ENCODE peak calls at places on chromosomes 5 and 9, in five cellular contexts. M, H, G, B and D are unnamed samples.

GRCh38 chr5:112694853-112695709 is 42.6 kb upstream of the APC start:
- DNase-seq in M (no peak), H (no peak), G (peak), B (no peak), D (peak)

GRCh38 chr5:111494350-111494999 is 17.9 kb downstream of the STARD4 start:
- DNase-seq in M (no peak), H (no peak), G (no peak), B (no peak), D (no peak)

GRCh38 chr5:93421987-93422391 is 159.0 kb downstream of the NR2F1-AS1 start:
- DNase-seq in M (no peak), H (no peak), G (peak), B (no peak), D (no peak)

GRCh38 chr5:134561871-134562296 is 36.4 kb downstream of the JADE2 start:
- DNase-seq in M (no peak), H (peak), G (peak), B (peak), D (peak)

GRCh38 chr9:88460583-88461332 is 72.5 kb downstream of the SPIN1 start:
- DNase-seq in M (no peak), H (no peak), G (peak), B (peak), D (peak)

GRCh38 chr5:74206571-74207550 is 433.7 kb downstream of the ENC1 start:
- DNase-seq in M (no peak), H (no peak), G (peak), B (peak), D (peak)

GRCh38 chr5:93092349-93093105 is 488.5 kb downstream of the NR2F1-AS1 start:
- DNase-seq in M (no peak), H (no peak), G (no peak), B (peak), D (peak)

GRCh38 chr5:32489791-32490581 is 45.4 kb upstream of the ZFR start:
- DNase-seq in M (peak), H (peak), G (peak), B (peak), D (peak)

GRCh38 chr5:31581498-31582099 is 49.5 kb downstream of the C5orf22 start:
- DNase-seq in M (peak), H (peak), G (peak), B (peak), D (peak)

GRCh38 chr9:137454145-137454505 is 5.0 kb downstream of the NSMF start:
- DNase-seq in M (peak), H (no peak), G (peak), B (no peak), D (peak)

GRCh38 chr9:33024126-33024965 is 727 bp upstream of the DNAJA1 start:
- DNase-seq in M (peak), H (peak), G (peak), B (peak), D (peak)

GRCh38 chr5:149161026-149161687 is 19.9 kb downstream of the ABLIM3 start:
- DNase-seq in M (no peak), H (no peak), G (no peak), B (no peak), D (no peak)

GRCh38 chr9:75001719-75002421 is 26.2 kb downstream of the CARNMT1 start:
- DNase-seq in M (peak), H (peak), G (peak), B (peak), D (peak)

DNA sequence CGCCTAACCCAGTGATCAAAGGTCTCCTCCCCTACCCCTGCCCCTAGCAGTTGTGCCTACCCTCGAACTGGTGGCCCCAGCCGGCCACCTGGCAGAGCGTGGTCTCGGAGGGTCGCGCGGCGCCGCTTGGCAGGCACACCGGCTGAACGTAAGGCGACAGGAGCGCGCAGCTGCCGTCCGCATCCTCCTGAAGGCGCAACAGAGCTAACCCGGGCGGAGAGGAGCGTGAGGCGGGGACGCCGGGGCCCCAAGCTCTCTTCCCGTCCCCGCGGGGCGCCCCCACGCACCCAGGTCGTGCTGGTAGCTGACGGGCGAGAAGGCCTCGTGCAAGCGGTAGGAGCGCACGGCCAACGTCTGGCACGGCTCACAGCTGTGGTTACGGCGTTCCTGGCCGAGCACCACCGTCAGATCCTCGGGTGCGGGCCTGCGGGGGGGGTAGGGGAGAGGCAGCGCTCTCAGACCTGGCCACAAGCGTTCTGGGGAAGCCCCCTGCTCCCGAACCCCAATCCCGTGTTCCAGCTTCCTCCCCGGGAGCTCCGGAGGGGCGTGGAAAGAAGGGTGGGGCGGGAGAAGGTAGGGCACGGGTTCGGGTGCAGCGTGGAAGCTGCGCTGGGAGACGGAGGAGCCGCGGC is 2.8 kb upstream of the PFN3 start:
- DNase-seq in M (peak), H (no peak), G (peak), B (peak), D (peak)
- TF ChIP-seq EZH2 in M (no peak), H (no peak), G (peak), B (no peak), D (peak)

DNA sequence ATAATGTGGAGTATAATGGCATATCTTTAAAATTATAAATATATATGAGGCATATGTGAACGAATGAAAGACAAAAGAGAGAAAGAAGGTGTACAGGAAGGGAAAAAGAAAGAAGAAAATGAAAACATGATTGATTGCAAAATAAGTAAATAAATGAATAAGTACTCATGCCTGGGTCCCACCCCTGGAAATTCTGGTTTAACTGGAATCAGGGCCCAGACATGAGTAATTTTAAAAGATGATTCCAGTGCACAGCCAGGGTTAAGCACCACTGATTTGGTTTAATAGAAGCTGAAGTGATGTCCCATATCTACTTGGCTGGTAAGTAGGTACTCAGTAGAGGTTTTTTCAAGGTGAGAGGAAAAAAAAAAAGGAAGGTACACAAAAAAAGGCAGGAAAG is 34.0 kb upstream of the HOMER1 start:
- DNase-seq in M (no peak), H (no peak), G (no peak), B (peak), D (peak)
- H3K9ac ChIP-seq in M (peak), H (no peak), G (no peak), B (no peak), D (no peak)

GRCh38 chr5:108810717-108811116 is 63.0 kb downstream of the FER start:
- DNase-seq in M (no peak), H (no peak), G (no peak), B (no peak), D (no peak)

GRCh38 chr5:108818613-108819272 is 71.0 kb downstream of the FER start:
- DNase-seq in M (peak), H (no peak), G (no peak), B (peak), D (peak)

GRCh38 chr5:108814551-108814950 is 66.9 kb downstream of the FER start:
- DNase-seq in M (no peak), H (no peak), G (no peak), B (no peak), D (no peak)
- TF ChIP-seq EZH2phosphoT487 in M (no peak), H (no peak), G (no peak), B (no peak), D (no peak)

DNA sequence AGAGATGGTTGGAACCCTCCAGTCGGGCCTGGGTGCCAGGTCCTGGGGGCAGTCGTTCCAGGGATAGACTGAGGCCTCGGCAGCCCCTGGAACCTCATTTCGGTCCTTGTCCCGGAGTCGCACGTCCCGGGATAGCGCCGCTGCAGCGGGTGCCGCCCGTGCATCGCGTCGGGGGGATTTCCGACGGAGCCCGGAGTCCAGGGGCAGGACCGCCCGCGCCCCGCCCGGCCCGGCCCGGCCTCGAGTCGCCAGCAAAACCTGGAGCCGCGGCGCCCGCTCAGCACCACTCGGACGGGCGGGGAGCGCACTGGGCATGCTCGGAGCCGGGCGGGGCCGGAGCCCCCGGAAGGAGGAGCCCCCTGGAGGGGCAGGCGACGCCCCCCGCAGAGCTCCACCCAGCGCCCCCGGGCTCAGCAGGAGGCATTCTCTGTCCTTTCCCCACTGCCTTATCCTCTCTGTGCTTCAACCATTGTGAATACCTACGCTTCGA is 1.6 kb upstream of the PTPN3 start:
- DNase-seq in M (no peak), H (no peak), G (peak), B (peak), D (peak)
- TF ChIP-seq EZH2 in M (no peak), H (no peak), G (no peak), B (no peak), D (no peak)

DNA sequence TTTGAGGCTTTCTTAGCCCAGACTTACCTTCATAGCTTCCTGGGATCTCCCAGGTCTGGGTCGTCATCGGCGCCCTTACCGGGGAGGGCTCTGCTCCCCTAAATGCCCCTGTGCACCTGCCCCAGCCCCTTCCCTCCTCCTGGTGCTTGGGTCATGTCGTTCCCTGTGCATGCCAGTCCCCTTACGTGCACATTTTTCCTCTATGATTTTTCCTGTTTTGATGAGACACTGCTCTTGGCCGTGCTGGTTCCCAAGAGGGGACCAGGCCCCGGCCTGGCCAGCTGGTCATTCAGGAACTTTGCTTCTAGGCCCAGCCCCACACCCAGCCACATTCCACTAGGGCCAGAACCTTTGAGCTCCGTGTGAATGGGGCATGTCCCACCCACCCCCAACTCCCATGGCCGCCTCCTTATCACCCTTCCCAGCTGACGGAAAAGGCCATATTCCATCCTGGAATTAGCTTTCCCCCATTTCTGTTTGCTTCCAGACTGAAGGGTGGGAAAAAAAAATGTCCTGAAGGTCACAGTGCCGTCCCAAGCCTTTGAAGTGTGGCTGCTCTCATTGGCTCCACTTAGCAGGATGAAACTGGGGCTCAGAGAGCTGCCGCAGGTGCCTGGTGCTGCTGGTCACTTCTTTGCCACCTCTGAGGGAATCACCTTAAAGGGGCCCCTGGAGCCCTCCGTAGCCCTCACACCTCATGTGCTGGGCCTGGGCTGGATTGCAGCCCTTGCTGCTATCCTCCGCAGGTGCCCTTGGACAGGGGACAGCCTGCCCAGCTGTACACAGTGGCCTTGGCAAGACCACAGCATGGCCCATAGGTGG is 25.1 kb downstream of the ERGIC1 start:
- DNase-seq in M (no peak), H (no peak), G (no peak), B (peak), D (peak)
- H3K9ac ChIP-seq in M (no peak), H (no peak), G (no peak), B (peak), D (peak)

GRCh38 chr5:131329187-131329540 is 65.3 kb downstream of the CDC42SE2 start:
- DNase-seq in M (no peak), H (no peak), G (no peak), B (no peak), D (no peak)
- TF ChIP-seq EZH2phosphoT487 in M (no peak), H (no peak), G (no peak), B (no peak), D (no peak)

DNA sequence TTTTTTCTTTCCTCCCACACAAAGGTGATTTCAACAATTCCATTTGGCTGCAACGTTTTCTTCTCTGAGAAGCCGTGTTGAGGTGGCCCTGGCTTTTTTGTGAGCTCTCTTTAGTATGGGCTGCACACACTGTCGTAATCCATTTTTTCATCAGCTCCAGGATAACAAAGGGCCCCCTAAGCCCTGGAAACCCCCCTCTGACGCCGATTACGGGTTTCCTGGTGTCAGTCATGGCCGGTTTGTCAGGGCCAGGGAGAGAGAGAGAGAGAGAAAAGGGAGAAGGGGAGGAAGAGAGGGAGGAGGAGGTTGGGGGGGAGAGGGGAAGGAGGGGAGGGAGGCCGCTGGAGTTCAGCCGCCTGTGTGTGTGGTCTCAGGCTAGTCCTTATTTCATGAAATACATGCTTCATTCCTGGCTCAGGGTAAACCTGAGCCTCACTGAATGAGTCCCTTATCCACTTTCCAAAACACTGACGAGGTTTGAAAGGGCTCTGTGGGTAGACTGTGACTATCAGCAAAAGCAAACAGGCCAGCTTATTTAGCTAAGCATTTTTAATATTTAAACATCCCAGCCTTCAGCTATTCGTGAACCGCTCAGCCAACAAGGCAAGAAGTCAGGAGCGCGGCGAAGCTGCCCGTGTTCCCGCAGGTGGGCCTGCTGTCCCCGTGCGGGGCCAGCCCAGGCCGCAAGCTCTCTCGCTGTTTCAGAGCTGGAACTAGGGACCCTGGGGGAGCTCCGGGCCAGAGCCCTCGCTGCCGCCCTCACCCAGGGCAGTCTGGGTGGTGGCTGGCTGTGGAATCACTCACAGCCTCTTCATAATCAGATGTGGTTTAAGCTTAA is 172.8 kb downstream of the ERCC6L2 start:
- DNase-seq in M (no peak), H (no peak), G (peak), B (no peak), D (no peak)
- TF ChIP-seq EZH2 in M (no peak), H (no peak), G (no peak), B (no peak), D (no peak)

GRCh38 chr5:172661536-172661935 is 20.5 kb downstream of the NEURL1B start:
- DNase-seq in M (no peak), H (no peak), G (no peak), B (no peak), D (no peak)

GRCh38 chr5:172658869-172659513 is 17.9 kb downstream of the NEURL1B start:
- DNase-seq in M (no peak), H (no peak), G (no peak), B (no peak), D (no peak)

GRCh38 chr5:172660974-172661373 is 19.9 kb downstream of the NEURL1B start:
- DNase-seq in M (no peak), H (no peak), G (no peak), B (no peak), D (no peak)

GRCh38 chr5:172659570-172659908 is 18.5 kb downstream of the NEURL1B start:
- DNase-seq in M (no peak), H (no peak), G (no peak), B (no peak), D (no peak)

GRCh38 chr5:172659909-172660628 is 19.0 kb downstream of the NEURL1B start:
- DNase-seq in M (no peak), H (no peak), G (peak), B (no peak), D (peak)
- H3K9ac ChIP-seq in M (no peak), H (no peak), G (no peak), B (no peak), D (peak)